ENCODE peak calls at places on chromosomes 11 and 22, in seven cellular contexts. One of them, this sample, is unnamed.

GRCh38 chr22:49124588-49124987 is 703.1 kb downstream of the BRD1 start:
- DNase-seq in psoas muscle: no peak
- DNase-seq in iPS-NIHi11: no peak
- DNase-seq in stimulated activated CD8-positive, alpha-beta memory T cell treated with anti-CD3 and anti-CD28 coated beads, Interleukin-7, amount 100 ng/mL, for 1 hour: no peak
- DNase-seq in GM23248: no peak
- DNase-seq in CD4-positive, CD25-positive, alpha-beta regulatory T cell: no peak
- DNase-seq in amniotic stem cell: no peak
- DNase-seq in this sample: no peak

GRCh38 chr11:73230931-73231330 is 12.8 kb downstream of the P2RY2 start:
- DNase-seq in psoas muscle: peak; percentile 47
- DNase-seq in iPS-NIHi11: no peak
- DNase-seq in stimulated activated CD8-positive, alpha-beta memory T cell treated with anti-CD3 and anti-CD28 coated beads, Interleukin-7, amount 100 ng/mL, for 1 hour: no peak
- DNase-seq in GM23248: no peak
- DNase-seq in CD4-positive, CD25-positive, alpha-beta regulatory T cell: no peak
- DNase-seq in amniotic stem cell: no peak
- DNase-seq in this sample: no peak

GRCh38 chr11:14904745-14905103 is 12.7 kb upstream of the CYP2R1 start:
- DNase-seq in psoas muscle: peak; percentile 86
- DNase-seq in iPS-NIHi11: peak; percentile 78
- DNase-seq in stimulated activated CD8-positive, alpha-beta memory T cell treated with anti-CD3 and anti-CD28 coated beads, Interleukin-7, amount 100 ng/mL, for 1 hour: peak; percentile 78
- DNase-seq in GM23248: peak; percentile 74
- DNase-seq in CD4-positive, CD25-positive, alpha-beta regulatory T cell: peak; percentile 68
- DNase-seq in amniotic stem cell: no peak
- DNase-seq in this sample: no peak

GRCh38 chr11:65170058-65170534 is at the start of gene SPDYC:
- DNase-seq in psoas muscle: no peak
- DNase-seq in iPS-NIHi11: peak; percentile 77
- DNase-seq in stimulated activated CD8-positive, alpha-beta memory T cell treated with anti-CD3 and anti-CD28 coated beads, Interleukin-7, amount 100 ng/mL, for 1 hour: no peak
- DNase-seq in GM23248: no peak
- DNase-seq in CD4-positive, CD25-positive, alpha-beta regulatory T cell: no peak
- DNase-seq in amniotic stem cell: no peak
- DNase-seq in this sample: no peak

GRCh38 chr11:83493918-83494317 is 207.8 kb upstream of the CCDC90B start:
- DNase-seq in psoas muscle: no peak
- DNase-seq in iPS-NIHi11: no peak
- DNase-seq in stimulated activated CD8-positive, alpha-beta memory T cell treated with anti-CD3 and anti-CD28 coated beads, Interleukin-7, amount 100 ng/mL, for 1 hour: no peak
- DNase-seq in GM23248: no peak
- DNase-seq in CD4-positive, CD25-positive, alpha-beta regulatory T cell: no peak
- DNase-seq in amniotic stem cell: no peak
- DNase-seq in this sample: no peak

GRCh38 chr11:77602385-77603105 is 12.8 kb downstream of the AQP11 start:
- DNase-seq in psoas muscle: no peak
- DNase-seq in iPS-NIHi11: peak; percentile 21
- DNase-seq in stimulated activated CD8-positive, alpha-beta memory T cell treated with anti-CD3 and anti-CD28 coated beads, Interleukin-7, amount 100 ng/mL, for 1 hour: no peak
- DNase-seq in GM23248: peak; percentile 89
- DNase-seq in CD4-positive, CD25-positive, alpha-beta regulatory T cell: no peak
- DNase-seq in amniotic stem cell: peak; percentile 67
- DNase-seq in this sample: peak; percentile 93

GRCh38 chr11:134684576-134684975 is 272.5 kb upstream of the B3GAT1 start:
- DNase-seq in psoas muscle: no peak
- DNase-seq in iPS-NIHi11: no peak
- DNase-seq in stimulated activated CD8-positive, alpha-beta memory T cell treated with anti-CD3 and anti-CD28 coated beads, Interleukin-7, amount 100 ng/mL, for 1 hour: no peak
- DNase-seq in GM23248: no peak
- DNase-seq in CD4-positive, CD25-positive, alpha-beta regulatory T cell: no peak
- DNase-seq in amniotic stem cell: no peak
- DNase-seq in this sample: no peak

GRCh38 chr11:62352355-62353336 is 15.4 kb downstream of the ASRGL1 start:
- DNase-seq in psoas muscle: no peak
- DNase-seq in iPS-NIHi11: no peak
- DNase-seq in stimulated activated CD8-positive, alpha-beta memory T cell treated with anti-CD3 and anti-CD28 coated beads, Interleukin-7, amount 100 ng/mL, for 1 hour: no peak
- DNase-seq in GM23248: no peak
- DNase-seq in CD4-positive, CD25-positive, alpha-beta regulatory T cell: no peak
- DNase-seq in amniotic stem cell: no peak
- DNase-seq in this sample: no peak

GRCh38 chr11:44579172-44579804 is 13.8 kb downstream of the CD82 start:
- DNase-seq in psoas muscle: peak; percentile 19
- DNase-seq in iPS-NIHi11: no peak
- DNase-seq in stimulated activated CD8-positive, alpha-beta memory T cell treated with anti-CD3 and anti-CD28 coated beads, Interleukin-7, amount 100 ng/mL, for 1 hour: no peak
- DNase-seq in GM23248: no peak
- DNase-seq in CD4-positive, CD25-positive, alpha-beta regulatory T cell: no peak
- DNase-seq in amniotic stem cell: no peak
- DNase-seq in this sample: no peak

GRCh38 chr22:49183208-49183825 is 644.4 kb downstream of the BRD1 start:
- DNase-seq in psoas muscle: peak; percentile 35
- DNase-seq in iPS-NIHi11: no peak
- DNase-seq in stimulated activated CD8-positive, alpha-beta memory T cell treated with anti-CD3 and anti-CD28 coated beads, Interleukin-7, amount 100 ng/mL, for 1 hour: no peak
- DNase-seq in GM23248: no peak
- DNase-seq in CD4-positive, CD25-positive, alpha-beta regulatory T cell: no peak
- DNase-seq in amniotic stem cell: no peak
- DNase-seq in this sample: no peak

GRCh38 chr22:39699631-39700348 is 129.2 kb downstream of the CACNA1I start:
- DNase-seq in psoas muscle: no peak
- DNase-seq in iPS-NIHi11: no peak
- DNase-seq in stimulated activated CD8-positive, alpha-beta memory T cell treated with anti-CD3 and anti-CD28 coated beads, Interleukin-7, amount 100 ng/mL, for 1 hour: no peak
- DNase-seq in GM23248: no peak
- DNase-seq in CD4-positive, CD25-positive, alpha-beta regulatory T cell: no peak
- DNase-seq in amniotic stem cell: no peak
- DNase-seq in this sample: no peak

GRCh38 chr11:58275002-58275401 is 6.9 kb upstream of the OR10W1 start:
- DNase-seq in psoas muscle: no peak
- DNase-seq in iPS-NIHi11: no peak
- DNase-seq in stimulated activated CD8-positive, alpha-beta memory T cell treated with anti-CD3 and anti-CD28 coated beads, Interleukin-7, amount 100 ng/mL, for 1 hour: no peak
- DNase-seq in GM23248: no peak
- DNase-seq in CD4-positive, CD25-positive, alpha-beta regulatory T cell: no peak
- DNase-seq in amniotic stem cell: no peak
- DNase-seq in this sample: no peak

GRCh38 chr22:50574383-50574755 is 3.9 kb downstream of the CPT1B start:
- DNase-seq in psoas muscle: no peak
- DNase-seq in iPS-NIHi11: no peak
- DNase-seq in stimulated activated CD8-positive, alpha-beta memory T cell treated with anti-CD3 and anti-CD28 coated beads, Interleukin-7, amount 100 ng/mL, for 1 hour: no peak
- DNase-seq in GM23248: no peak
- DNase-seq in CD4-positive, CD25-positive, alpha-beta regulatory T cell: no peak
- DNase-seq in amniotic stem cell: no peak
- DNase-seq in this sample: no peak

GRCh38 chr11:84558085-84558905 is 1068.8 kb downstream of the DLG2 start:
- DNase-seq in psoas muscle: no peak
- DNase-seq in iPS-NIHi11: peak; percentile 32
- DNase-seq in stimulated activated CD8-positive, alpha-beta memory T cell treated with anti-CD3 and anti-CD28 coated beads, Interleukin-7, amount 100 ng/mL, for 1 hour: no peak
- DNase-seq in GM23248: peak; percentile 76
- DNase-seq in CD4-positive, CD25-positive, alpha-beta regulatory T cell: no peak
- DNase-seq in amniotic stem cell: no peak
- DNase-seq in this sample: no peak

GRCh38 chr11:121721961-121722360 is 269.2 kb upstream of the SORL1-AS1 start:
- DNase-seq in psoas muscle: no peak
- DNase-seq in iPS-NIHi11: no peak
- DNase-seq in stimulated activated CD8-positive, alpha-beta memory T cell treated with anti-CD3 and anti-CD28 coated beads, Interleukin-7, amount 100 ng/mL, for 1 hour: no peak
- DNase-seq in GM23248: no peak
- DNase-seq in CD4-positive, CD25-positive, alpha-beta regulatory T cell: no peak
- DNase-seq in amniotic stem cell: no peak
- DNase-seq in this sample: no peak

GRCh38 chr11:70159612-70160570 is 43.2 kb upstream of the FADD start:
- DNase-seq in psoas muscle: no peak
- DNase-seq in iPS-NIHi11: no peak
- DNase-seq in stimulated activated CD8-positive, alpha-beta memory T cell treated with anti-CD3 and anti-CD28 coated beads, Interleukin-7, amount 100 ng/mL, for 1 hour: no peak
- DNase-seq in GM23248: peak; percentile 91
- DNase-seq in CD4-positive, CD25-positive, alpha-beta regulatory T cell: no peak
- DNase-seq in amniotic stem cell: peak; percentile 29
- DNase-seq in this sample: no peak

GRCh38 chr11:47271961-47272661 is 2.2 kb downstream of the MADD start:
- DNase-seq in psoas muscle: peak; percentile 77
- DNase-seq in iPS-NIHi11: no peak
- DNase-seq in stimulated activated CD8-positive, alpha-beta memory T cell treated with anti-CD3 and anti-CD28 coated beads, Interleukin-7, amount 100 ng/mL, for 1 hour: no peak
- DNase-seq in GM23248: no peak
- DNase-seq in CD4-positive, CD25-positive, alpha-beta regulatory T cell: no peak
- DNase-seq in amniotic stem cell: no peak
- DNase-seq in this sample: no peak

GRCh38 chr22:48568736-48569330 is 1258.8 kb downstream of the BRD1 start:
- DNase-seq in psoas muscle: peak; percentile 19
- DNase-seq in iPS-NIHi11: no peak
- DNase-seq in stimulated activated CD8-positive, alpha-beta memory T cell treated with anti-CD3 and anti-CD28 coated beads, Interleukin-7, amount 100 ng/mL, for 1 hour: no peak
- DNase-seq in GM23248: no peak
- DNase-seq in CD4-positive, CD25-positive, alpha-beta regulatory T cell: no peak
- DNase-seq in amniotic stem cell: no peak
- DNase-seq in this sample: no peak

GRCh38 chr11:108670381-108670930 is 5.6 kb downstream of the DDX10 start:
- DNase-seq in psoas muscle: no peak
- DNase-seq in iPS-NIHi11: peak; percentile 20
- DNase-seq in stimulated activated CD8-positive, alpha-beta memory T cell treated with anti-CD3 and anti-CD28 coated beads, Interleukin-7, amount 100 ng/mL, for 1 hour: no peak
- DNase-seq in GM23248: no peak
- DNase-seq in CD4-positive, CD25-positive, alpha-beta regulatory T cell: no peak
- DNase-seq in amniotic stem cell: no peak
- DNase-seq in this sample: no peak

GRCh38 chr11:65503923-65504670 is 5.3 kb downstream of the MALAT1 start:
- DNase-seq in psoas muscle: no peak
- DNase-seq in iPS-NIHi11: no peak
- DNase-seq in stimulated activated CD8-positive, alpha-beta memory T cell treated with anti-CD3 and anti-CD28 coated beads, Interleukin-7, amount 100 ng/mL, for 1 hour: no peak
- DNase-seq in GM23248: peak; percentile 79
- DNase-seq in CD4-positive, CD25-positive, alpha-beta regulatory T cell: no peak
- DNase-seq in amniotic stem cell: no peak
- DNase-seq in this sample: peak; percentile 52

GRCh38 chr22:49372530-49373288 is 455.0 kb downstream of the BRD1 start:
- DNase-seq in psoas muscle: no peak
- DNase-seq in iPS-NIHi11: peak; percentile 56
- DNase-seq in stimulated activated CD8-positive, alpha-beta memory T cell treated with anti-CD3 and anti-CD28 coated beads, Interleukin-7, amount 100 ng/mL, for 1 hour: no peak
- DNase-seq in GM23248: peak; percentile 1
- DNase-seq in CD4-positive, CD25-positive, alpha-beta regulatory T cell: no peak
- DNase-seq in amniotic stem cell: no peak
- DNase-seq in this sample: no peak

GRCh38 chr11:114496915-114497314 is 57.6 kb downstream of the REXO2 start:
- DNase-seq in psoas muscle: no peak
- DNase-seq in iPS-NIHi11: no peak
- DNase-seq in stimulated activated CD8-positive, alpha-beta memory T cell treated with anti-CD3 and anti-CD28 coated beads, Interleukin-7, amount 100 ng/mL, for 1 hour: no peak
- DNase-seq in GM23248: no peak
- DNase-seq in CD4-positive, CD25-positive, alpha-beta regulatory T cell: no peak
- DNase-seq in amniotic stem cell: no peak
- DNase-seq in this sample: no peak

GRCh38 chr22:22565991-22566390 is 6.9 kb upstream of the PRAME start:
- DNase-seq in psoas muscle: no peak
- DNase-seq in iPS-NIHi11: no peak
- DNase-seq in stimulated activated CD8-positive, alpha-beta memory T cell treated with anti-CD3 and anti-CD28 coated beads, Interleukin-7, amount 100 ng/mL, for 1 hour: no peak
- DNase-seq in GM23248: peak; percentile 27
- DNase-seq in CD4-positive, CD25-positive, alpha-beta regulatory T cell: no peak
- DNase-seq in amniotic stem cell: no peak
- DNase-seq in this sample: peak; percentile 6

GRCh38 chr22:27573992-27574391 is 227.6 kb downstream of the MN1 start:
- DNase-seq in psoas muscle: no peak
- DNase-seq in iPS-NIHi11: no peak
- DNase-seq in stimulated activated CD8-positive, alpha-beta memory T cell treated with anti-CD3 and anti-CD28 coated beads, Interleukin-7, amount 100 ng/mL, for 1 hour: no peak
- DNase-seq in GM23248: peak; percentile 26
- DNase-seq in CD4-positive, CD25-positive, alpha-beta regulatory T cell: no peak
- DNase-seq in amniotic stem cell: no peak
- DNase-seq in this sample: no peak

GRCh38 chr11:995752-996420 is 40.6 kb downstream of the MUC6 start:
- DNase-seq in psoas muscle: no peak
- DNase-seq in iPS-NIHi11: no peak
- DNase-seq in stimulated activated CD8-positive, alpha-beta memory T cell treated with anti-CD3 and anti-CD28 coated beads, Interleukin-7, amount 100 ng/mL, for 1 hour: no peak
- DNase-seq in GM23248: peak; percentile 14
- DNase-seq in CD4-positive, CD25-positive, alpha-beta regulatory T cell: no peak
- DNase-seq in amniotic stem cell: no peak
- DNase-seq in this sample: no peak

GRCh38 chr11:93085097-93085496 is 112.7 kb downstream of the SLC36A4 start:
- DNase-seq in psoas muscle: no peak
- DNase-seq in iPS-NIHi11: no peak
- DNase-seq in stimulated activated CD8-positive, alpha-beta memory T cell treated with anti-CD3 and anti-CD28 coated beads, Interleukin-7, amount 100 ng/mL, for 1 hour: no peak
- DNase-seq in GM23248: peak; percentile 79
- DNase-seq in CD4-positive, CD25-positive, alpha-beta regulatory T cell: no peak
- DNase-seq in amniotic stem cell: peak; percentile 4
- DNase-seq in this sample: peak; percentile 29

GRCh38 chr11:68870470-68870869 is 28.8 kb upstream of the CPT1A start:
- DNase-seq in psoas muscle: no peak
- DNase-seq in iPS-NIHi11: no peak
- DNase-seq in stimulated activated CD8-positive, alpha-beta memory T cell treated with anti-CD3 and anti-CD28 coated beads, Interleukin-7, amount 100 ng/mL, for 1 hour: no peak
- DNase-seq in GM23248: peak; percentile 30
- DNase-seq in CD4-positive, CD25-positive, alpha-beta regulatory T cell: no peak
- DNase-seq in amniotic stem cell: no peak
- DNase-seq in this sample: no peak

GRCh38 chr11:60785136-60785535 is at the start of gene MS4A10:
- DNase-seq in psoas muscle: no peak
- DNase-seq in iPS-NIHi11: no peak
- DNase-seq in stimulated activated CD8-positive, alpha-beta memory T cell treated with anti-CD3 and anti-CD28 coated beads, Interleukin-7, amount 100 ng/mL, for 1 hour: no peak
- DNase-seq in GM23248: no peak
- DNase-seq in CD4-positive, CD25-positive, alpha-beta regulatory T cell: no peak
- DNase-seq in amniotic stem cell: no peak
- DNase-seq in this sample: no peak

GRCh38 chr11:119254239-119254638 is 48.1 kb downstream of the CBL start:
- DNase-seq in psoas muscle: no peak
- DNase-seq in iPS-NIHi11: no peak
- DNase-seq in stimulated activated CD8-positive, alpha-beta memory T cell treated with anti-CD3 and anti-CD28 coated beads, Interleukin-7, amount 100 ng/mL, for 1 hour: no peak
- DNase-seq in GM23248: no peak
- DNase-seq in CD4-positive, CD25-positive, alpha-beta regulatory T cell: no peak
- DNase-seq in amniotic stem cell: no peak
- DNase-seq in this sample: no peak

GRCh38 chr11:94111241-94111640 is 17.4 kb upstream of the PANX1 start:
- DNase-seq in psoas muscle: no peak
- DNase-seq in iPS-NIHi11: no peak
- DNase-seq in stimulated activated CD8-positive, alpha-beta memory T cell treated with anti-CD3 and anti-CD28 coated beads, Interleukin-7, amount 100 ng/mL, for 1 hour: no peak
- DNase-seq in GM23248: no peak
- DNase-seq in CD4-positive, CD25-positive, alpha-beta regulatory T cell: no peak
- DNase-seq in amniotic stem cell: no peak
- DNase-seq in this sample: no peak

GRCh38 chr11:84642500-84642899 is 984.6 kb downstream of the DLG2 start:
- DNase-seq in psoas muscle: no peak
- DNase-seq in iPS-NIHi11: no peak
- DNase-seq in stimulated activated CD8-positive, alpha-beta memory T cell treated with anti-CD3 and anti-CD28 coated beads, Interleukin-7, amount 100 ng/mL, for 1 hour: no peak
- DNase-seq in GM23248: no peak
- DNase-seq in CD4-positive, CD25-positive, alpha-beta regulatory T cell: no peak
- DNase-seq in amniotic stem cell: no peak
- DNase-seq in this sample: no peak

GRCh38 chr11:69637956-69638871 is 2.7 kb upstream of the CCND1 start:
- DNase-seq in psoas muscle: peak; percentile 63
- DNase-seq in iPS-NIHi11: peak; percentile 76
- DNase-seq in stimulated activated CD8-positive, alpha-beta memory T cell treated with anti-CD3 and anti-CD28 coated beads, Interleukin-7, amount 100 ng/mL, for 1 hour: no peak
- DNase-seq in GM23248: peak; percentile 87
- DNase-seq in CD4-positive, CD25-positive, alpha-beta regulatory T cell: no peak
- DNase-seq in amniotic stem cell: no peak
- DNase-seq in this sample: no peak

This sample was measured in HS-5.